ENCODE peak calls at places on chromosomes 2 and 18, in six cellular contexts. Z, E, C, S, N and W are unnamed samples.

GRCh38 chr2:73972846-73973245 is 11.9 kb upstream of the TET3 start:
- DNase-seq in N (no peak), S (no peak), Z (no peak), E (no peak), C (no peak), W (no peak)

GRCh38 chr2:143056548-143056947 is 72.7 kb upstream of the ARHGAP15 start:
- DNase-seq in E (no peak), C (no peak), S (no peak), Z (no peak), N (no peak), W (no peak)

GRCh38 chr2:202529389-202529788 is 105.4 kb upstream of the FAM117B start:
- DNase-seq in C (peak), N (no peak), E (peak), Z (peak), S (peak), W (no peak)

GRCh38 chr18:72544092-72544886 is at the start of gene CBLN2:
- DNase-seq in E (peak), Z (peak), N (no peak), S (no peak), C (peak), W (peak)

GRCh38 chr2:22692751-22693150 is 692.2 kb upstream of the KLHL29 start:
- DNase-seq in N (no peak), C (no peak), Z (no peak), E (no peak), S (no peak), W (no peak)

GRCh38 chr2:109614715-109615636 is 812 bp downstream of the SOWAHC start:
- DNase-seq in N (no peak), C (no peak), S (no peak), E (no peak), Z (peak), W (no peak)

GRCh38 chr2:32865399-32866068 is 81.2 kb upstream of the LTBP1 start:
- DNase-seq in N (no peak), S (no peak), C (peak), Z (peak), E (peak), W (no peak)

GRCh38 chr18:3180325-3180724 is 39.4 kb downstream of the MYOM1 start:
- DNase-seq in S (no peak), N (no peak), Z (peak), C (peak), E (no peak), W (no peak)

GRCh38 chr2:12928197-12928596 is 211.5 kb downstream of the TRIB2 start:
- DNase-seq in E (peak), C (peak), N (no peak), Z (peak), S (peak), W (no peak)

GRCh38 chr2:146890491-146890890 is 954.3 kb upstream of the ACVR2A start:
- DNase-seq in C (no peak), S (no peak), N (no peak), Z (no peak), E (peak), W (no peak)

GRCh38 chr2:120709608-120710041 is 26.0 kb upstream of the GLI2 start:
- DNase-seq in Z (no peak), C (no peak), E (peak), N (no peak), S (no peak), W (no peak)

GRCh38 chr2:202135111-202135874 is 62.2 kb downstream of the KIAA2012 start:
- DNase-seq in C (peak), Z (peak), E (peak), N (no peak), S (peak), W (no peak)

GRCh38 chr18:55688066-55688465 is 100.1 kb upstream of the TCF4 start:
- DNase-seq in S (no peak), N (no peak), C (no peak), Z (peak), E (no peak), W (no peak)

GRCh38 chr2:100580474-100581264 is 17.9 kb downstream of the PDCL3 start:
- DNase-seq in Z (no peak), E (no peak), C (no peak), S (no peak), N (no peak), W (no peak)

GRCh38 chr18:25732862-25733261 is 357.6 kb downstream of the SS18 start:
- DNase-seq in C (no peak), S (no peak), Z (no peak), E (no peak), N (no peak), W (no peak)

GRCh38 chr18:52216104-52216503 is 123.9 kb upstream of the DCC start:
- DNase-seq in E (no peak), N (no peak), Z (no peak), C (no peak), S (no peak), W (no peak)

GRCh38 chr18:28267878-28268625 is 91.1 kb upstream of the CDH2 start:
- DNase-seq in Z (peak), E (peak), N (no peak), S (peak), C (peak), W (no peak)

GRCh38 chr2:220226541-220226940 is 599.1 kb downstream of the SLC4A3 start:
- DNase-seq in S (no peak), C (no peak), N (no peak), Z (no peak), E (no peak), W (no peak)

GRCh38 chr2:167342769-167343168 is 454.5 kb downstream of the XIRP2 start:
- DNase-seq in Z (no peak), N (no peak), E (peak), C (no peak), S (no peak), W (no peak)

GRCh38 chr2:73386894-73387636 is 1.4 kb downstream of the ALMS1 start:
- DNase-seq in Z (no peak), C (no peak), N (no peak), E (no peak), S (no peak), W (no peak)

GRCh38 chr2:3445891-3446290 is 66.4 kb downstream of the TRAPPC12 start:
- DNase-seq in Z (no peak), S (no peak), E (no peak), N (no peak), C (no peak), W (no peak)

GRCh38 chr2:55111570-55112228 is 61.4 kb upstream of the RTN4 start:
- DNase-seq in E (peak), S (no peak), N (peak), Z (peak), C (peak), W (no peak)

GRCh38 chr2:32284321-32284720 is 6.6 kb downstream of the YIPF4 start:
- DNase-seq in N (no peak), S (no peak), Z (peak), E (no peak), C (peak), W (no peak)

GRCh38 chr2:166314022-166314759 is 61.6 kb downstream of the SCN9A start:
- DNase-seq in S (peak), C (peak), N (no peak), E (peak), Z (peak), W (no peak)

GRCh38 chr2:24382363-24383021 is 22.2 kb upstream of the ITSN2 start:
- DNase-seq in S (no peak), C (peak), E (peak), Z (peak), N (no peak), W (peak)

GRCh38 chr2:200770847-200771246 is 40.9 kb upstream of the BZW1 start:
- DNase-seq in S (no peak), Z (peak), E (no peak), C (no peak), N (peak), W (no peak)

GRCh38 chr18:46622999-46623398 is 34.0 kb downstream of the LOXHD1 start:
- DNase-seq in Z (peak), N (no peak), S (no peak), E (peak), C (peak), W (no peak)
- TF ChIP-seq CTCF in Z (peak), N (peak), S (no peak), E (peak), C (peak), W (peak)

DNA sequence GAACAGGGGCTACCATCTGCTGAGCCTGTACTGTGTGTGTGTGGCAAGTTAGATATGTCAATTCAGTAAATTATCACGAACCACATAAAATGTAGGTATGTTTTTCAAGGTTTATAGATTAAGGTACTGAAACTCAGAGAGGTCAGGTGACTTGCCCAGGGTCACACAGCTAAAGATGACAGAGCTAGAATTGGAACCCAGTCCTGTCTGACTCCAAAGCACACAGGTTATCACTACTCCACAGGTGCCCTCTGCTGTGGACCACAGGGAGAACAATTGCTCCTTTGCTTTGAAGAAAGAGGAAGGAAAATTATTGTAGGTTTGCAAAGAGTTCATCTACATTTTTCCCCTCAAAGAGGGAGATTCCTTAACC is 229.7 kb upstream of the AGAP1 start:
- DNase-seq in E (no peak), C (no peak), N (no peak), Z (no peak), S (no peak), W (no peak)
- TF ChIP-seq CTCF in E (no peak), C (no peak), N (no peak), Z (no peak), S (no peak), W (no peak)

GRCh38 chr2:25714740-25715139 is 41.4 kb upstream of the DTNB start:
- DNase-seq in C (peak), E (no peak), N (no peak), S (no peak), Z (no peak), W (no peak)
- TF ChIP-seq CTCF in C (no peak), E (no peak), N (no peak), S (no peak), Z (peak), W (no peak)

GRCh38 chr2:193861557-193861956 is 1666.8 kb upstream of the TMEFF2 start:
- DNase-seq in S (no peak), Z (no peak), C (no peak), N (no peak), E (no peak), W (no peak)
- TF ChIP-seq CTCF in S (no peak), Z (peak), C (no peak), N (no peak), E (peak), W (no peak)

GRCh38 chr2:241892299-241893137 is 23.0 kb downstream of the RTP5 start:
- DNase-seq in S (no peak), E (peak), Z (no peak), C (no peak), N (no peak), W (peak)

GRCh38 chr2:241891988-241892298 is 22.4 kb downstream of the RTP5 start:
- DNase-seq in Z (no peak), C (no peak), S (no peak), N (no peak), E (no peak), W (no peak)

GRCh38 chr2:241891315-241891987 is 21.9 kb downstream of the RTP5 start:
- DNase-seq in E (no peak), Z (no peak), S (no peak), C (no peak), N (no peak), W (no peak)

GRCh38 chr2:241888641-241889040 is 19.1 kb downstream of the RTP5 start:
- DNase-seq in Z (no peak), E (no peak), C (no peak), N (no peak), S (no peak), W (no peak)

DNA sequence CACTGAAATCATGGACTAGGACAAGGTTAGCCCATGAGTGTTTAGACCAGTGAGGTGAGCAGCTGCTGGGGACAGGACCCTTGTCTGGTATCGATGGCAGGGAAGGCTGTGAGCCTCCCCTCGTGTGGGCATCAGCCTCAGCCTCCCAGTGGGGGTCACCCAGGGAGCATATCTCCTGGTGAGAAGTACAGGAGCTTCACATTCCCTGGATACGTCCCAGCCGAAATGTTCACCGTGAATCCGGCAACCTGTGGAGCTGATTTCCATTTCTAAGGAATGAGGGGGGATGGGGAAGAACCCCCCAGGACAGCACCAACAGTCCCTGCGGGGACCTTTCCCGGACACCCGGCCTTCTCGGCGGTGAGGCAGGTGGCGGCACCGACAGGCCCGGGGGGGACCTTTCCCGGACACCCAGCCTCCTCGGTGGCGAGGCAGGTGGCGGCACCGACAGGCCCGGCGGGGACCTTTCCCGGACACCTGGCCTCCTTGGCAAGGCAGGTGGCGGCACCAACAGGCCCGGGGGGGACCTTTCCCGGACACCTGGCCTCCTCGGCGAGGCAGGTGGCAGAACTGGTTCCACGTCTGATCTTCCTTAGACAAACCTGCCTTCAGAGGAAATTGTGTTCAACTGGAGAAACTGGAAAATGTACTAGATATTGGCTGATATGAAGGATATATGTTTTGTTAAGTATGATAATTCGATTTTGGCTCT is 21.2 kb downstream of the RTP5 start:
- DNase-seq in Z (peak), E (no peak), C (no peak), N (no peak), S (no peak), W (no peak)
- TF ChIP-seq CTCF in Z (no peak), E (no peak), C (no peak), N (no peak), S (no peak), W (no peak)